ENCODE peak calls at places on chromosomes 13 and 19, in five cellular contexts. T is tibial artery; Q is CD8-positive, alpha-beta T cell; U is IMR-90; A is A673. L is an unnamed sample.

GRCh38 chr13:90645582-90645981 is 701.9 kb upstream of the MIR17HG start:
- DNase-seq in U (no peak), T (no peak), A (no peak), Q (no peak), L (no peak)

GRCh38 chr13:113178070-113178895 is 19.8 kb downstream of the PROZ start:
- DNase-seq in T (no peak), A (no peak), Q (no peak), U (peak; percentile 99), L (no peak)

GRCh38 chr19:3027981-3028304 is 1.1 kb downstream of the TLE2 start:
- DNase-seq in U (no peak), T (no peak), Q (no peak), A (no peak), L (no peak)

GRCh38 chr19:51462276-51462675 is 4.0 kb upstream of the SIGLEC8 start:
- DNase-seq in T (no peak), Q (no peak), A (no peak), U (no peak), L (no peak)

GRCh38 chr13:76792680-76793334 is 93.4 kb downstream of the KCTD12 start:
- DNase-seq in U (peak; percentile 66), Q (no peak), T (peak; percentile 48), A (no peak), L (peak; percentile 28)

GRCh38 chr19:27720155-27720554 is 1492.8 kb downstream of the UQCRFS1 start:
- DNase-seq in A (no peak), Q (no peak), T (no peak), U (no peak), L (no peak)

GRCh38 chr19:29640231-29640630 is 25.0 kb upstream of the PLEKHF1 start:
- DNase-seq in U (no peak), Q (no peak), A (no peak), T (no peak), L (no peak)

GRCh38 chr13:100707818-100708740 is 33.5 kb upstream of the TMTC4 start:
- DNase-seq in T (no peak), A (no peak), Q (no peak), U (no peak), L (no peak)

GRCh38 chr19:46390121-46390858 is 23.1 kb downstream of the CCDC8 start:
- DNase-seq in T (no peak), Q (no peak), U (no peak), A (no peak), L (no peak)

GRCh38 chr19:4583961-4584669 is 24.6 kb upstream of the SEMA6B start:
- DNase-seq in A (no peak), Q (no peak), U (no peak), T (no peak), L (peak; percentile 65)

GRCh38 chr13:28449826-28450773 is 44.8 kb downstream of the FLT1 start:
- DNase-seq in A (peak; percentile 57), T (no peak), U (no peak), Q (no peak), L (no peak)

GRCh38 chr19:9498183-9498902 is at the start of gene ZNF560:
- DNase-seq in Q (no peak), T (no peak), U (peak; percentile 12), A (peak; percentile 85), L (no peak)

GRCh38 chr13:33543089-33543459 is 257.5 kb upstream of the STARD13 start:
- DNase-seq in T (no peak), A (no peak), U (no peak), Q (no peak), L (no peak)

DNA sequence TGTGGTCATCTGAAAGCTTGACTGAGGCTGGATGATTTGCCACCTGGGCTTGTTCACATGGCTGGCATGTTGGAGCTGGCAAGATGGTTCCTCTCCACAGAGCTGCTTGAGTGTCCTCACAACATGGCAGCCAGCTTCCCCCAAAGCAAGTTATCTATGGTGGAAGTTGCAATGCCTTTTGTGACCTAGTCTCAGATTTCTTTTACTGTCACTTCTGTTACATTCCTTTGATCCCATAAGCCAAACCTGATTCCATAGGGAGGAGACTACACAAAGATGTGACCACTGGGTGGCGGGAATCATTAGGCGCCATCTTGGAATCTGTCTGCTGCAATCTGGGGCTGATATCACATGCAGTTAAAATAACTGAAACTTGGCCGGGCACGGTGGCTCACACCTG is 17.5 kb upstream of the LMTK3 start:
- DNase-seq in T (no peak), Q (no peak), U (no peak), A (no peak), L (no peak)
- TF ChIP-seq CTCF in T (no peak), Q (no peak), U (no peak), A (no peak), L (no peak)

DNA sequence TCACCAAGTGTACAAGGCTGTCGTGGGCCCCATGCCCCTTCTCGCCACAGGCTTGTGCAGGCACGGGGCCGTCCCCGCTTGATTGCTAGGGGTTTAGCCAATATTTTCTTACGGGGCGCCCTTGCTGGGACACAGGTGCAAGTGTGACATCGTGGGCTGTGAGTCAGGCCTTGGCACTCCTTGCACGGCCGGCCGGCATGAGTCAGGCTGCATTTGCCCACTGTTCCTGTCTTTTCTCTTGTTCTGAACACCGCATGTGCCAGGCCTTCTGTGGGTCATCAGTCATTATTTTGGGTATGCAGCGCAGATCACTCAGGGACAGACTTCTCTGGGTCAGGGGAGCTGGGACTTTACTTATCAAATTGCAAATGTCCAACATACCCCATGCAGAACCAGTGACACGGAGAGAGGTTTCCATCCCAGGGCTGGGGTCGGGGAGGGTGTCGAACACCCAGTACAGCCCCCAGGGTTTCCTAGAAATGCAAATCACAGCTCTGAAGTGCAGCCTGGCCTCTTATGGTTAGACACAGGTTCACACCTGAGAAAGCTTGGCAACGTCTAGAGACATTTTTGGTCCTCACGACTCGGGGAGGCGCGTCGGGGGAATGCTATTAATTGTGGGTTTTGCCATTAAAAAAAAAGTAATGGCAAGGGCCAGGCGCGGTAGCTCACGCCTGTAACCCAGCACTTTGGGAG is 22.5 kb upstream of the KLF2 start:
- DNase-seq in T (no peak), Q (no peak), A (no peak), U (peak; percentile 54), L (peak; percentile 62)
- H3K4me1 ChIP-seq in T (peaks cover 15% of the 10 kb centered on the region), Q (no peaks in the 10 kb centered on the region), A (no peaks in the 10 kb centered on the region), U (peaks cover 2% of the 10 kb centered on the region), L (no peaks in the 10 kb centered on the region)

DNA sequence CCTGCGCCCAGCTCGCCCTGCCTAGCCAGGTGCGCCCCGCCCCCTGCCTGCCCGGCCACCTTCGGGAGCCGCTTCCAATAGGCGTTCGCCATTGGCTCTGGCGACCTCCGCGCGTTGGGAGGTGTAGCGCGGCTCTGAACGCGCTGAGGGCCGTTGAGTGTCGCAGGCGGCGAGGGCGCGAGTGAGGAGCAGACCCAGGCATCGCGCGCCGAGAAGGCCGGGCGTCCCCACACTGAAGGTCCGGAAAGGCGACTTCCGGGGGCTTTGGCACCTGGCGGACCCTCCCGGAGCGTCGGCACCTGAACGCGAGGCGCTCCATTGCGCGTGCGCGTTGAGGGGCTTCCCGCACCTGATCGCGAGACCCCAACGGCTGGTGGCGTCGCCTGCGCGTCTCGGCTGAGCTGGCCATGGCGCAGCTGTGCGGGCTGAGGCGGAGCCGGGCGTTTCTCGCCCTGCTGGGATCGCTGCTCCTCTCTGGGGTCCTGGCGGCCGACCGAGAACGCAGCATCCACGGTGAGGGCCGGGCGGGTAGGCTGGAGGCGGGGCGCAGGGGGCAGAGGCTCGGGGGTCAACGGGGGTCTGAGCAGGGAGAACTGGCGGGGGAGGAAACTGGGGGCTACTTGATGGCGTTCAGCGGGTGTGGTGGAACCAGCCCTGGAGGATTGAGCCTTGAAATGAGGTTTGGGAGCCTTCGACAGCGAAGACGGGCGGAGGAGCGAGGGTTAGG is at the start of gene SPINT2:
- DNase-seq in U (no peak), T (no peak), A (no peak), Q (no peak), L (no peak)
- TF ChIP-seq CTCF in U (no peak), T (no peak), A (no peak), Q (no peak), L (no peak)

GRCh38 chr19:11324079-11324661 is 15.3 kb downstream of the RAB3D start:
- DNase-seq in U (peak; percentile 94), A (peak; percentile 83), T (peak; percentile 83), Q (peak; percentile 50), L (peak; percentile 72)
- H3K4me1 ChIP-seq in U (peaks cover 12% of the 10 kb centered on the region), A (peaks cover 25% of the 10 kb centered on the region), T (peaks cover 20% of the 10 kb centered on the region), Q (peaks cover 13% of the 10 kb centered on the region), L (peaks cover 12% of the 10 kb centered on the region)